ENCODE peak calls at places on chromosome X, in six cellular contexts. One of them, this sample, is unnamed.

GRCh38 chrX:22090181-22090580 is 58.1 kb downstream of the PHEX start:
- DNase-seq in GM03348: peak; percentile 9
- DNase-seq in activated CD4-positive, alpha-beta memory T cell treated with anti-CD3 and anti-CD28 coated beads, Interleukin-2, amount 10 ng/mL, durations not matched to agents 7 days and 5 days: no peak
- DNase-seq in heart left ventricle: no peak
- DNase-seq in EL: peak; percentile 45
- DNase-seq in ovary: no peak
- DNase-seq in this sample: no peak

GRCh38 chrX:47218280-47218919 is at the start of gene CDK16:
- DNase-seq in heart left ventricle: peak; percentile 89
- DNase-seq in GM03348: peak; percentile 90
- DNase-seq in EL: peak; percentile 72
- DNase-seq in ovary: peak; percentile 89
- DNase-seq in activated CD4-positive, alpha-beta memory T cell treated with anti-CD3 and anti-CD28 coated beads, Interleukin-2, amount 10 ng/mL, durations not matched to agents 7 days and 5 days: peak; percentile 73
- DNase-seq in this sample: peak; percentile 37

GRCh38 chrX:105653891-105654290 is 168.4 kb upstream of the NRK start:
- DNase-seq in EL: no peak
- DNase-seq in ovary: no peak
- DNase-seq in GM03348: no peak
- DNase-seq in activated CD4-positive, alpha-beta memory T cell treated with anti-CD3 and anti-CD28 coated beads, Interleukin-2, amount 10 ng/mL, durations not matched to agents 7 days and 5 days: no peak
- DNase-seq in heart left ventricle: no peak
- DNase-seq in this sample: no peak

GRCh38 chrX:153657161-153657560 is 10.2 kb downstream of the DUSP9 start:
- DNase-seq in GM03348: no peak
- DNase-seq in activated CD4-positive, alpha-beta memory T cell treated with anti-CD3 and anti-CD28 coated beads, Interleukin-2, amount 10 ng/mL, durations not matched to agents 7 days and 5 days: no peak
- DNase-seq in heart left ventricle: no peak
- DNase-seq in ovary: no peak
- DNase-seq in EL: no peak
- DNase-seq in this sample: no peak

GRCh38 chrX:118495061-118495921 is at the start of gene DOCK11:
- DNase-seq in ovary: peak; percentile 68
- DNase-seq in GM03348: peak; percentile 88
- DNase-seq in activated CD4-positive, alpha-beta memory T cell treated with anti-CD3 and anti-CD28 coated beads, Interleukin-2, amount 10 ng/mL, durations not matched to agents 7 days and 5 days: peak; percentile 86
- DNase-seq in EL: peak; percentile 86
- DNase-seq in heart left ventricle: peak; percentile 83
- DNase-seq in this sample: peak; percentile 67

GRCh38 chrX:54482839-54483593 is 13.0 kb downstream of the FGD1 start:
- DNase-seq in GM03348: peak; percentile 43
- DNase-seq in heart left ventricle: no peak
- DNase-seq in ovary: peak; percentile 47
- DNase-seq in activated CD4-positive, alpha-beta memory T cell treated with anti-CD3 and anti-CD28 coated beads, Interleukin-2, amount 10 ng/mL, durations not matched to agents 7 days and 5 days: no peak
- DNase-seq in EL: no peak
- DNase-seq in this sample: no peak

GRCh38 chrX:85903692-85904471 is 143.5 kb downstream of the CHM start:
- DNase-seq in GM03348: no peak
- DNase-seq in activated CD4-positive, alpha-beta memory T cell treated with anti-CD3 and anti-CD28 coated beads, Interleukin-2, amount 10 ng/mL, durations not matched to agents 7 days and 5 days: no peak
- DNase-seq in ovary: no peak
- DNase-seq in heart left ventricle: no peak
- DNase-seq in EL: no peak
- DNase-seq in this sample: no peak

GRCh38 chrX:41449615-41450014 is 2.5 kb downstream of the NYX start:
- DNase-seq in GM03348: peak; percentile 10
- DNase-seq in EL: peak; percentile 17
- DNase-seq in heart left ventricle: no peak
- DNase-seq in activated CD4-positive, alpha-beta memory T cell treated with anti-CD3 and anti-CD28 coated beads, Interleukin-2, amount 10 ng/mL, durations not matched to agents 7 days and 5 days: no peak
- DNase-seq in ovary: no peak
- DNase-seq in this sample: no peak

GRCh38 chrX:29066516-29066915 is 479.3 kb downstream of the IL1RAPL1 start:
- DNase-seq in EL: no peak
- DNase-seq in GM03348: no peak
- DNase-seq in ovary: no peak
- DNase-seq in heart left ventricle: no peak
- DNase-seq in activated CD4-positive, alpha-beta memory T cell treated with anti-CD3 and anti-CD28 coated beads, Interleukin-2, amount 10 ng/mL, durations not matched to agents 7 days and 5 days: no peak
- DNase-seq in this sample: no peak

GRCh38 chrX:110316351-110317078 is 1.4 kb downstream of the AMMECR1 start:
- DNase-seq in activated CD4-positive, alpha-beta memory T cell treated with anti-CD3 and anti-CD28 coated beads, Interleukin-2, amount 10 ng/mL, durations not matched to agents 7 days and 5 days: no peak
- DNase-seq in heart left ventricle: no peak
- DNase-seq in ovary: no peak
- DNase-seq in EL: peak; percentile 20
- DNase-seq in GM03348: peak; percentile 5
- DNase-seq in this sample: no peak

GRCh38 chrX:6729581-6729980 is 194.7 kb upstream of the VCX3A start:
- DNase-seq in GM03348: no peak
- DNase-seq in ovary: no peak
- DNase-seq in activated CD4-positive, alpha-beta memory T cell treated with anti-CD3 and anti-CD28 coated beads, Interleukin-2, amount 10 ng/mL, durations not matched to agents 7 days and 5 days: no peak
- DNase-seq in EL: peak; percentile 1
- DNase-seq in heart left ventricle: no peak
- DNase-seq in this sample: no peak

This sample was measured in GM12864.